ENCODE peak calls at places on chromosomes 16 and 17, in seven cellular contexts. D is SK-N-SH; X is effector memory CD8-positive, alpha-beta T cell; G is T-helper 9 cell; R is astrocyte of the spinal cord; U is SHP77; N is AG08395. E is an unnamed sample.

GRCh38 chr16:57483725-57484514 is 2.4 kb downstream of the DOK4 start:
- DNase-seq in X (no peak), G (no peak), R (no peak), U (no peak), N (no peak), D (peak), E (no peak)

GRCh38 chr17:71472809-71473789 is 647.7 kb upstream of the SOX9 start:
- DNase-seq in R (peak), X (no peak), D (peak), U (peak), N (peak), G (no peak), E (peak)

GRCh38 chr17:48181653-48182052 is 74.1 kb downstream of the SNX11 start:
- DNase-seq in G (no peak), D (no peak), U (peak), N (peak), X (no peak), R (peak), E (peak)

GRCh38 chr17:42682400-42683384 is at the start of gene CNTNAP1:
- DNase-seq in X (no peak), R (peak), D (peak), N (peak), G (no peak), U (peak), E (peak)

GRCh38 chr16:79265701-79266100 is 334.8 kb downstream of the MAF start:
- DNase-seq in U (no peak), X (no peak), D (no peak), G (no peak), R (no peak), N (no peak), E (no peak)

GRCh38 chr16:11105038-11105903 is 150.7 kb downstream of the SOCS1 start:
- DNase-seq in X (no peak), N (peak), U (no peak), R (peak), G (no peak), D (peak), E (peak)

GRCh38 chr16:56930516-56931252 is 1.3 kb upstream of the HERPUD1 start:
- DNase-seq in D (no peak), X (no peak), G (no peak), N (no peak), U (peak), R (no peak), E (peak)

GRCh38 chr17:81586096-81586495 is 33.9 kb upstream of the FAAP100 start:
- DNase-seq in X (no peak), G (no peak), D (no peak), N (no peak), U (no peak), R (no peak), E (no peak)

GRCh38 chr16:7321661-7322060 is 11.0 kb upstream of the RBFOX1 start:
- DNase-seq in D (no peak), N (no peak), G (no peak), R (no peak), U (no peak), X (no peak), E (no peak)

GRCh38 chr16:69476920-69477418 is 52.5 kb downstream of the CYB5B start:
- DNase-seq in G (no peak), N (peak), R (peak), X (no peak), U (peak), D (no peak), E (no peak)

GRCh38 chr17:57068222-57068658 is 16.8 kb upstream of the AKAP1 start:
- DNase-seq in U (no peak), R (no peak), G (no peak), X (no peak), D (no peak), N (no peak), E (no peak)

GRCh38 chr16:12496866-12497265 is 306.8 kb downstream of the CPPED1 start:
- DNase-seq in U (no peak), X (no peak), N (no peak), G (no peak), R (no peak), D (no peak), E (no peak)

GRCh38 chr17:81349397-81350319 is 45.6 kb upstream of the BAHCC1 start:
- DNase-seq in D (no peak), U (peak), G (no peak), R (no peak), X (no peak), N (no peak), E (peak)

GRCh38 chr16:19879241-19879792 is 5.3 kb downstream of the GPRC5B start:
- DNase-seq in R (peak), X (no peak), U (no peak), N (no peak), G (no peak), D (peak), E (peak)

GRCh38 chr17:20184977-20185619 is 175.9 kb downstream of the SPECC1 start:
- DNase-seq in R (no peak), D (no peak), X (no peak), U (no peak), N (no peak), G (no peak), E (no peak)

GRCh38 chr16:11224096-11224893 is 31.7 kb downstream of the SOCS1 start:
- DNase-seq in N (peak), G (peak), R (no peak), D (no peak), U (peak), X (peak), E (no peak)

GRCh38 chr16:8594149-8594666 is 3.9 kb upstream of the TMEM114 start:
- DNase-seq in G (no peak), N (no peak), R (no peak), U (no peak), D (no peak), X (no peak), E (no peak)

GRCh38 chr17:45155483-45155882 is 6.2 kb upstream of the HEXIM2 start:
- DNase-seq in X (no peak), G (no peak), R (no peak), U (no peak), D (no peak), N (no peak), E (no peak)

GRCh38 chr17:73420897-73421296 is 109.1 kb upstream of the CDC42EP4 start:
- DNase-seq in N (peak), D (peak), R (peak), G (no peak), X (no peak), U (peak), E (no peak)

E was measured in NCI-H526.